ENCODE peak calls at places on chromosome 13, in seven cellular contexts. M is GM12878, I is HepG2, G is H1, P is SK-N-SH, C is HCT116, V is K562. T is an unnamed sample.

GRCh38 chr13:32829676-32830091 is 186.5 kb upstream of the KL start:
- DNase-seq in V (no peak), C (peak), G (no peak), M (no peak), I (no peak), P (no peak), T (peak)

GRCh38 chr13:111597041-111598017 is 276.9 kb downstream of the TEX29 start:
- DNase-seq in V (no peak), I (no peak), M (no peak), C (no peak), P (no peak), G (no peak), T (no peak)

GRCh38 chr13:94063096-94063495 is 416.4 kb downstream of the DCT start:
- DNase-seq in P (no peak), I (no peak), M (no peak), C (no peak), V (no peak), G (no peak), T (no peak)

GRCh38 chr13:26132756-26133155 is 80.9 kb upstream of the SHISA2 start:
- DNase-seq in V (no peak), P (no peak), M (no peak), C (no peak), I (no peak), G (no peak), T (peak)

GRCh38 chr13:106917024-106917491 is 349.1 kb upstream of the ARGLU1 start:
- DNase-seq in C (no peak), P (no peak), G (peak), I (no peak), M (no peak), V (no peak), T (no peak)

GRCh38 chr13:20073775-20074174 is 87.1 kb downstream of the GJA3 start:
- DNase-seq in C (no peak), I (no peak), M (peak), G (no peak), P (no peak), V (no peak), T (no peak)

GRCh38 chr13:46743191-46743590 is 53.8 kb downstream of the ESD start:
- DNase-seq in V (no peak), P (no peak), G (no peak), C (no peak), M (no peak), I (no peak), T (no peak)

GRCh38 chr13:114152831-114153371 is 20.5 kb upstream of the RASA3 start:
- DNase-seq in V (no peak), C (no peak), M (no peak), P (no peak), G (no peak), I (no peak), T (no peak)

GRCh38 chr13:74557870-74558269 is 423.7 kb upstream of the KLF12 start:
- DNase-seq in I (no peak), M (no peak), C (no peak), P (no peak), V (no peak), G (no peak), T (no peak)

GRCh38 chr13:104431895-104432294 is 1365.7 kb upstream of the SLC10A2 start:
- DNase-seq in I (no peak), V (no peak), C (no peak), M (no peak), G (no peak), P (no peak), T (no peak)

GRCh38 chr13:111203742-111204386 is 88.8 kb downstream of the ARHGEF7 start:
- DNase-seq in M (no peak), P (no peak), C (no peak), G (no peak), V (no peak), I (no peak), T (no peak)

GRCh38 chr13:100513987-100514670 is 74.5 kb downstream of the GGACT start:
- DNase-seq in G (no peak), V (no peak), M (no peak), I (no peak), C (no peak), P (no peak), T (no peak)

GRCh38 chr13:33349996-33350826 is 64.7 kb upstream of the STARD13 start:
- DNase-seq in C (no peak), I (no peak), M (no peak), G (peak), V (no peak), P (peak), T (no peak)

GRCh38 chr13:44497801-44498200 is 78.3 kb downstream of the TSC22D1 start:
- DNase-seq in V (no peak), I (no peak), P (no peak), M (no peak), C (no peak), G (no peak), T (no peak)

GRCh38 chr13:27792393-27793218 is at the start of gene GSX1:
- DNase-seq in M (no peak), G (peak), V (peak), P (no peak), I (peak), C (no peak), T (no peak)

GRCh38 chr13:40064154-40064713 is 408.8 kb downstream of the COG6 start:
- DNase-seq in P (no peak), C (no peak), G (no peak), M (no peak), I (peak), V (no peak), T (no peak)

DNA sequence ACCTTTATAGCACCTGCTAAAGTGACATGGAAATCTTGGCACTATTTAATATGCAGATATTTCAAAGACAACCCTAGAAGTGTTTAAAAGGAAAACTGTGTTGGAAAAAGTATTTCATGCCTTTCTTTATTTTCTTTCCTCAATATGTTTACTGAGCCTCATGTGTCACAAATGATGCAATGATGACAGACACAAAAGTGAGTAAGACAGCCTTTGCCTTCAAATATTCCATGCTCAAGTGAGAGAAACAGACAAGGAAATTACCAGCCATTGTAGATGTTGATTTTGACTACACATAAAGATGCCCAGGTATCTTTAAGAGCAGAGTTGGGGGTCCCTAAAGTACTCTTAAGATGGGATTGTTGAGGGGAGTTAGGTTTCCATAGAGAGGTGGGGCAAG is 48.0 kb upstream of the TPP2 start:
- DNase-seq in I (no peak), M (no peak), P (no peak), V (no peak), C (no peak), G (no peak), T (no peak)
- TF ChIP-seq JUND in I (no peak), M (no peak), P (no peak), V (no peak), C (no peak), G (no peak), T (no peak)

GRCh38 chr13:99218545-99218944 is 17.9 kb downstream of the UBAC2 start:
- DNase-seq in M (no peak), V (no peak), G (no peak), C (no peak), P (no peak), I (no peak), T (no peak)
- TF ChIP-seq JUND in M (no peak), V (no peak), G (no peak), C (no peak), P (no peak), I (no peak), T (no peak)

DNA sequence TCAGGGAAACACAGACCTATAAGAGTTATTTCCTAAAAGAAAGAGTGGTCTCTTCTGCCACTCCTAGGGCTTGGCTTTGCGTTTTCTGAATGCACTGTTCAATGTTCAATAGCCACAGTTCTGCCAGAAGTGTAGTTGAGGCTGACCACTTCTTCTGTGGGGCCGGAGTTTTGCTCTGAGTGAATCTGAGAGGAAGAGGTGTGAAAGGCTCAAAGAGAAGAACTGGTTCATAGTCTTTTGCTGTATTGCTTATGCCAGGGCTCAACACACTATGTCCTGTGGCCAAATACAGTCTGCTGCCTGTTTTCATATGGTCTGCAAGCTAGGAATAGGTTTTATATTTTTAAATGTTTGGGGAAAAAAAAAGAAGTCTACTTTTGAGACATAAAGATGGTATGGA is 128.2 kb downstream of the STOML3 start:
- DNase-seq in G (no peak), P (no peak), V (no peak), I (no peak), M (no peak), C (no peak), T (no peak)
- TF ChIP-seq JUND in G (no peak), P (no peak), V (no peak), I (no peak), M (no peak), C (no peak), T (no peak)

DNA sequence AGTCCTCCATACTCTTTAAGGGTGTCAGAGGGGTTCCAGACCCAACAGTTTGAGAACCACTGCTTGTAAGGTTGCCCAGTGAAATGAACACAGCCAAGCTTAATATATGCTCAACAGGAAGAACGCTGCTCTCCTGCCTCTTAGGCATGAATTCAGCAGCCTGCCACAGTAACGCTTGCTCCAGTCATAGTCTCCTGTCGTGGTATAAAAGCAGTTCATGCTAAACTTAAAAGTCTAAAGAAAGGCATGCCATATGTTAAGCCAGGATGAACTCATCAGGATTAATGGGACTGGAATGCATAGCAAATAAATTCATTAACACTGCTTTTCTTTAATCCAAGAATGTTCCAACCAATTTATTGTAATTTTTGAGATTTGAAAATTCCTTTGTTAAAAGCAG is 38.7 kb downstream of the SLC7A1 start:
- DNase-seq in C (no peak), V (no peak), G (no peak), I (no peak), M (no peak), P (no peak), T (no peak)
- TF ChIP-seq JUND in C (no peak), V (no peak), G (no peak), I (no peak), M (no peak), P (no peak), T (no peak)

GRCh38 chr13:99377641-99378040 is 70.4 kb upstream of the GPR183 start:
- DNase-seq in C (no peak), I (no peak), G (peak), P (no peak), M (no peak), V (no peak), T (no peak)

GRCh38 chr13:99380921-99381645 is 73.9 kb upstream of the GPR183 start:
- DNase-seq in G (peak), C (no peak), M (peak), P (no peak), V (no peak), I (no peak), T (no peak)

GRCh38 chr13:99379856-99380255 is 72.7 kb upstream of the GPR183 start:
- DNase-seq in M (no peak), V (no peak), I (no peak), C (no peak), P (no peak), G (peak), T (no peak)

GRCh38 chr13:99380402-99380801 is 73.2 kb upstream of the GPR183 start:
- DNase-seq in V (no peak), M (no peak), I (no peak), G (peak), C (no peak), P (no peak), T (no peak)

GRCh38 chr13:99378985-99379734 is 72.0 kb upstream of the GPR183 start:
- DNase-seq in I (no peak), G (peak), P (no peak), V (no peak), M (no peak), C (no peak), T (no peak)
- TF ChIP-seq JUND in I (no peak), G (peak), P (no peak), V (no peak), M (no peak), C (no peak), T (no peak)

GRCh38 chr13:112781881-112782361 is 92.1 kb downstream of the ATP11A start:
- DNase-seq in G (peak), I (no peak), M (no peak), P (peak), C (no peak), V (no peak), T (no peak)
- TF ChIP-seq JUND in G (no peak), I (no peak), M (no peak), P (no peak), C (no peak), V (no peak), T (no peak)

T was measured in T47D.